ENCODE peak calls at places on chromosome 18, in seven cellular contexts. N, C, K, D, F, M and I are unnamed samples.

GRCh38 chr18:56823986-56824385 is 172.8 kb downstream of the WDR7 start:
- DNase-seq in N (no peak), C (no peak), K (no peak), D (no peak), F (no peak), M (no peak), I (no peak)

GRCh38 chr18:67243799-67244587 is 272.5 kb downstream of the DSEL start:
- DNase-seq in N (no peak), C (no peak), K (no peak), D (no peak), F (no peak), M (no peak), I (no peak)

GRCh38 chr18:22634464-22634863 is 216.7 kb upstream of the CTAGE1 start:
- DNase-seq in N (no peak), C (no peak), K (no peak), D (no peak), F (no peak), M (no peak), I (no peak)

GRCh38 chr18:69889009-69889408 is 58.7 kb downstream of the CD226 start:
- DNase-seq in N (no peak), C (no peak), K (no peak), D (no peak), F (no peak), M (no peak), I (no peak)

GRCh38 chr18:39960545-39960944 is 1994.5 kb upstream of the PIK3C3 start:
- DNase-seq in N (no peak), C (no peak), K (no peak), D (no peak), F (no peak), M (no peak), I (no peak)

GRCh38 chr18:22424564-22424963 is 6.8 kb upstream of the CTAGE1 start:
- DNase-seq in N (no peak), C (no peak), K (no peak), D (no peak), F (no peak), M (no peak), I (no peak)

GRCh38 chr18:5237083-5237722 is 40.1 kb upstream of the AKAIN1 start:
- DNase-seq in N (no peak), C (no peak), K (no peak), D (peak; percentile 64), F (peak; percentile 10), M (no peak), I (no peak)

GRCh38 chr18:44545359-44545985 is 135.2 kb upstream of the SETBP1 start:
- DNase-seq in N (no peak), C (no peak), K (no peak), D (no peak), F (no peak), M (no peak), I (no peak)

GRCh38 chr18:74416124-74416523 is 41.0 kb downstream of the DIPK1C start:
- DNase-seq in N (no peak), C (no peak), K (no peak), D (no peak), F (no peak), M (no peak), I (no peak)

GRCh38 chr18:72830109-72830508 is 37.7 kb downstream of the NETO1 start:
- DNase-seq in N (no peak), C (peak; percentile 71), K (peak; percentile 46), D (no peak), F (no peak), M (no peak), I (no peak)

GRCh38 chr18:40863801-40864200 is 1091.2 kb upstream of the PIK3C3 start:
- DNase-seq in N (no peak), C (no peak), K (no peak), D (no peak), F (no peak), M (no peak), I (no peak)

GRCh38 chr18:13696961-13697360 is 29.4 kb downstream of the FAM210A start:
- DNase-seq in N (no peak), C (no peak), K (no peak), D (no peak), F (no peak), M (no peak), I (no peak)

GRCh38 chr18:61107107-61107506 is 226.1 kb upstream of the CDH20 start:
- DNase-seq in N (no peak), C (no peak), K (no peak), D (no peak), F (no peak), M (no peak), I (no peak)

GRCh38 chr18:73835656-73836055 is 312.0 kb downstream of the FBXO15 start:
- DNase-seq in N (no peak), C (no peak), K (no peak), D (no peak), F (no peak), M (no peak), I (no peak)

DNA sequence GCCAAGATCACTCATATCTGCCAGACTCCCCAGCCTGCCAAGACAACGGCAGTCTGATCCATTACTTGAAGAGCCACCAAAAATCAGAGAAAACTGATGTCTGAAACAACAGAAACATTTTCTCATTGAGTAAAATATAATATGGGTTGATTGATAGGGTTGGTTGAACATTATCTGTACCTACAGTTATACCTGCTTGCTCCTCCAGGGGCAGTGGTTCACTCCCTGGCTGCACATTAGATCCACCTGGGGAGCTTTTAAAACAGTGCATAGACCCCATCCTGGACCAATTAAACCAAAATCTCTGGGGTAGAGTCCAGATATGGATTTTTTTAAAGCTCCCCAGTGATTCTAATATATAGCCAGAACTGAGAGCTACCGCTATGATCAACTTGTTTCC is 43.6 kb upstream of the SLC14A2 start:
- DNase-seq in N (no peak), C (no peak), K (no peak), D (no peak), F (no peak), M (no peak), I (no peak)
- TF ChIP-seq CTCF in N (peak; percentile 18), C (no peak), K (no peak), D (peak; percentile 19), F (peak; percentile 11), M (no peak), I (no peak)

GRCh38 chr18:4125246-4125938 is 329.7 kb downstream of the DLGAP1 start:
- DNase-seq in N (no peak), C (no peak), K (no peak), D (no peak), F (no peak), M (no peak), I (no peak)

GRCh38 chr18:4126939-4127338 is 328.2 kb downstream of the DLGAP1 start:
- DNase-seq in N (no peak), C (no peak), K (no peak), D (no peak), F (no peak), M (no peak), I (no peak)

GRCh38 chr18:4125939-4126250 is 329.2 kb downstream of the DLGAP1 start:
- DNase-seq in N (no peak), C (no peak), K (no peak), D (no peak), F (no peak), M (no peak), I (no peak)

GRCh38 chr18:4134691-4135090 is 320.4 kb downstream of the DLGAP1 start:
- DNase-seq in N (no peak), C (no peak), K (no peak), D (no peak), F (no peak), M (no peak), I (no peak)

DNA sequence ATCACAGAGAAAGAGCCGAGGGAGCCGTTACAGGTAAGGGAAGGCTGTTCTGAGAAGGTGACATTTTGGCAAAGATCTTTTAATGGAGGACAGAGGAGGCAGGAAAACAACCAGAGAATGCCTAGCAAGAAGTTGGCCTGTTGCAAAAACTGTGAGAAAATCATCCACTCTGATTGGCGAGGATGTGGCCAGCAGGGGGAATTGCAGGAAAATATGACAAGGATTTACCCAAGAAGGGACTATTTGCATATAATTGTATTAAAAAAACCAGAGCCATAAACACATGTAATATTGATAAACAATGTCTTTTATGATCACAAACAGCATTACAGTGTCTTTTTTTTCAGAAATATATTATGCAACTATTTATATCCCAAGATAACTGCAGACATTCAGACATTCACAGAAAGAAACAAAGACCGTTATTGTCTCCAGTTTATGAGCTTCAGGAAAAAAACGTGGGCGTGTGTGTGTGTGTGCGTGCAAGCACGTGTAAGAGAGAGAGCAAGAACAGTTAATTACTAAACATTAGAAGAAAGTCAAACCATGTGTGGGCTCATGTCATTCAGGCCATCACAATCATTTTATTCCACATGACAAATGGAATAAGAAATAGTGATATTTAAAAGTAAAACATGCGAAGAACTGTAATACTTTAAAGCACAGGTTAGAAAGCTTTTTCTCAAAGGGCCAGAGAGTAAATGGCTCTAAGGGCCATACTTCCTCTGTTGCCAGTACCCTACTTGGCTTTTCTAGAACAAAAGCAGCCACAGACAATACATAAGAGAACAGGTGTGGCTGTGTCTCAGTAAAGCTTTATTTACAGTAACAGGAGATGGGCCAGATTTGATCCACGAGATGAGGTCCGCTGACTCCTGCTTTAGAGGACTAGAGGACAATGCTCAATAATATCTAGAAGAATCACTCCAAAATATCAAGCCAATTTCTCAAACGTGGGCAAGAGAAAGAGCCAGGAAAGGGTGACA is 324.1 kb downstream of the DLGAP1 start:
- DNase-seq in N (no peak), C (no peak), K (peak; percentile 6), D (no peak), F (no peak), M (no peak), I (no peak)
- TF ChIP-seq CTCF in N (no peak), C (no peak), K (no peak), D (no peak), F (peak; percentile 26), M (no peak), I (no peak)

GRCh38 chr18:35511428-35511827 is 13.7 kb upstream of the INO80C start:
- DNase-seq in N (no peak), C (no peak), K (no peak), D (no peak), F (no peak), M (no peak), I (peak; percentile 37)

GRCh38 chr18:35513181-35513932 is 15.6 kb upstream of the INO80C start:
- DNase-seq in N (no peak), C (peak; percentile 69), K (peak; percentile 64), D (no peak), F (peak; percentile 41), M (no peak), I (no peak)

GRCh38 chr18:35510071-35511010 is 12.6 kb upstream of the INO80C start:
- DNase-seq in N (no peak), C (no peak), K (no peak), D (no peak), F (no peak), M (no peak), I (no peak)

GRCh38 chr18:35512761-35513160 is 15.0 kb upstream of the INO80C start:
- DNase-seq in N (no peak), C (no peak), K (no peak), D (no peak), F (no peak), M (no peak), I (no peak)

GRCh38 chr18:35511833-35512232 is 14.1 kb upstream of the INO80C start:
- DNase-seq in N (no peak), C (no peak), K (no peak), D (no peak), F (no peak), M (no peak), I (no peak)
- TF ChIP-seq CTCF in N (no peak), C (no peak), K (no peak), D (peak; percentile 11), F (peak; percentile 28), M (no peak), I (peak; percentile 19)

DNA sequence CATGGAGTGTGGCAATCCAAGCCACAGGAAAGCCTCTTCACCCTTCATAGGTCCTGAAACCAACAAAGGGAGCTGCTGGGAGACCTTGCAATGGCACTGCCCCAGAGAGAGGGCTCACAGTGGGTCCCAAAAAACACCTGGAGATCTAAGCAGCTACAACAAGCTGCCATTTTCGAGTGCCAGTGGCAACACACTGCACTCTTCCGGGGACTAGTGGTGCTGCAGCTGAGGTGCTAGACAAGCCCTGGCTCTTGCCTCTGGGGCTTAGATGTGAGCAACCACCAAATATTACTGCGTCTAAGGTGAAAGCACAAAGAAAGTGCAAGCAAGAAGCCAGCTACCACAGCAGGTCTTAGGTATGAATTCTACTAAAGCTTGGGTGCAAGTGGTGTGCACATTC is 192.9 kb downstream of the NOL4 start:
- DNase-seq in N (no peak), C (no peak), K (no peak), D (no peak), F (no peak), M (no peak), I (no peak)
- TF ChIP-seq CTCF in N (no peak), C (no peak), K (no peak), D (no peak), F (no peak), M (no peak), I (no peak)